ENCODE peak calls at places on chromosomes 2 and 18, in ten cellular contexts. Z is WERI-Rb-1; N is brain microvascular endothelial cell; P is CD4-positive, alpha-beta T cell; J is heart left ventricle; O is stomach; F is fibroblast of pulmonary artery; H is ovary; K is GM06990; V is CD8-positive, alpha-beta T cell. A is an unnamed sample.

GRCh38 chr18:10274327-10274726 is 180.1 kb upstream of the APCDD1 start:
- DNase-seq in N (no peak), H (no peak), K (no peak), V (no peak), P (no peak), J (no peak), F (peak), Z (no peak), O (no peak), A (no peak)

GRCh38 chr2:27582129-27582694 is 630 bp upstream of the ZNF512 start:
- DNase-seq in N (no peak), K (no peak), V (no peak), P (no peak), O (no peak), J (no peak), H (peak), F (peak), Z (no peak), A (no peak)

GRCh38 chr2:239329972-239330572 is 70.7 kb downstream of the HDAC4 start:
- DNase-seq in V (no peak), O (peak), Z (no peak), K (no peak), F (no peak), H (peak), N (no peak), J (no peak), P (no peak), A (no peak)

GRCh38 chr2:191311627-191312026 is 66.4 kb downstream of the MYO1B start:
- DNase-seq in V (no peak), H (no peak), N (peak), O (no peak), F (peak), Z (no peak), J (no peak), K (no peak), P (no peak), A (no peak)

GRCh38 chr2:16226942-16227664 is 286.8 kb downstream of the MYCN start:
- DNase-seq in Z (no peak), J (no peak), V (no peak), F (no peak), K (no peak), P (no peak), O (no peak), N (no peak), H (no peak), A (no peak)

GRCh38 chr2:232528746-232529445 is 2.9 kb downstream of the CHRND start:
- DNase-seq in K (no peak), F (no peak), P (no peak), Z (no peak), O (no peak), H (no peak), J (no peak), V (no peak), N (no peak), A (no peak)

GRCh38 chr18:22613788-22614187 is 196.1 kb upstream of the CTAGE1 start:
- DNase-seq in V (no peak), Z (no peak), H (no peak), K (no peak), N (no peak), F (no peak), J (no peak), P (no peak), O (no peak), A (no peak)

GRCh38 chr2:115165529-115166109 is 723.2 kb downstream of the DPP10 start:
- DNase-seq in V (no peak), N (peak), Z (peak), P (no peak), O (no peak), J (no peak), F (peak), K (no peak), H (no peak), A (peak)

GRCh38 chr2:20157606-20157970 is 67.3 kb downstream of the SDC1 start:
- DNase-seq in N (peak), O (no peak), J (no peak), Z (no peak), F (no peak), H (no peak), P (no peak), V (no peak), K (no peak), A (no peak)

GRCh38 chr2:235577404-235578330 is 83.8 kb downstream of the AGAP1 start:
- DNase-seq in P (no peak), O (no peak), N (peak), J (peak), K (no peak), Z (no peak), H (peak), V (no peak), F (peak), A (no peak)

GRCh38 chr2:62202729-62203128 is 6.8 kb downstream of the B3GNT2 start:
- DNase-seq in H (no peak), K (no peak), P (no peak), J (no peak), F (no peak), O (no peak), Z (no peak), N (no peak), V (no peak), A (no peak)

GRCh38 chr18:76791106-76791505 is 31.3 kb upstream of the ZNF236 start:
- DNase-seq in J (no peak), V (no peak), H (no peak), F (no peak), K (no peak), P (no peak), N (no peak), Z (no peak), O (no peak), A (no peak)

GRCh38 chr2:149611100-149611820 is 23.7 kb upstream of the MMADHC start:
- DNase-seq in P (no peak), F (no peak), V (no peak), J (no peak), K (no peak), O (no peak), Z (no peak), N (no peak), H (no peak), A (no peak)

GRCh38 chr18:64244571-64244970 is 95.7 kb upstream of the LINC00305 start:
- DNase-seq in O (no peak), Z (peak), N (no peak), P (no peak), F (peak), J (no peak), H (no peak), K (no peak), V (no peak), A (no peak)

GRCh38 chr2:58594175-58594574 is 353.1 kb upstream of the FANCL start:
- DNase-seq in H (no peak), N (peak), V (no peak), F (no peak), O (no peak), J (no peak), Z (peak), K (no peak), P (no peak), A (no peak)

GRCh38 chr2:121191191-121192170 is 93.5 kb downstream of the TFCP2L1 start:
- DNase-seq in J (no peak), P (no peak), O (no peak), F (no peak), V (no peak), K (no peak), Z (no peak), H (no peak), N (no peak), A (no peak)

GRCh38 chr2:99974275-99974674 is 168.1 kb downstream of the AFF3 start:
- DNase-seq in K (peak), O (no peak), Z (no peak), P (no peak), J (no peak), H (no peak), V (no peak), F (no peak), N (peak), A (no peak)

GRCh38 chr2:75162897-75163296 is 36.4 kb downstream of the TACR1 start:
- DNase-seq in J (no peak), Z (no peak), H (no peak), V (no peak), P (no peak), K (no peak), F (no peak), N (no peak), O (no peak), A (peak)

GRCh38 chr2:75155115-75155514 is 44.2 kb downstream of the TACR1 start:
- DNase-seq in P (no peak), V (no peak), J (no peak), N (no peak), Z (no peak), O (no peak), H (no peak), K (no peak), F (no peak), A (no peak)

GRCh38 chr2:75153221-75153620 is 46.1 kb downstream of the TACR1 start:
- DNase-seq in N (no peak), K (no peak), Z (no peak), O (no peak), F (no peak), V (no peak), P (no peak), J (no peak), H (no peak), A (no peak)

DNA sequence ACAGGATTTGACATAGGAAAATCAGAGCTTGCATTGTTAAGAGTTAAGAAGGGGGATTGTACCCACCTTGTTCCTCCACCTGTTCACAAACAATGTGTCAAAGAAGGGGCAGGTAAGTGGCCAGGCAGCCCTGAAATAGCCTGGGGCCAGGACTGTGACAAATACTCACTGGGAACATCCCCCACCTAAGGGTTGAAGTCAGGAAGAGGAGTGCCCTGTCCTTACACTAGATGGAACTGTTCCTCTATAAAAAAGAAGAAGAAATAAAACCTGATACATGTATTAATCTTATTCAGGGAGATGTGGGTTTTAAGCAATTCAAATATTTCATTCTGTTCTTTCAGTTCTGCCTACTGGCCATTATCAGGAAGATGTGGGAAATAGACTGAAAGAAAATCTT is 41.9 kb downstream of the TACR1 start:
- DNase-seq in J (no peak), K (no peak), O (no peak), N (no peak), Z (no peak), H (no peak), F (peak), V (no peak), P (no peak), A (peak)
- TF ChIP-seq CTCF in J (peak), K (no peak), O (no peak), N (peak), Z (no peak), H (no peak), F (peak), V (no peak), P (no peak), A (no peak)

GRCh38 chr18:26457611-26458350 is 90.6 kb downstream of the KCTD1 start:
- DNase-seq in H (no peak), N (no peak), V (no peak), F (no peak), J (no peak), P (no peak), K (no peak), Z (peak), O (no peak), A (no peak)
- TF ChIP-seq CTCF in H (no peak), N (peak), V (no peak), F (no peak), J (no peak), P (no peak), K (peak), Z (peak), O (no peak), A (no peak)

DNA sequence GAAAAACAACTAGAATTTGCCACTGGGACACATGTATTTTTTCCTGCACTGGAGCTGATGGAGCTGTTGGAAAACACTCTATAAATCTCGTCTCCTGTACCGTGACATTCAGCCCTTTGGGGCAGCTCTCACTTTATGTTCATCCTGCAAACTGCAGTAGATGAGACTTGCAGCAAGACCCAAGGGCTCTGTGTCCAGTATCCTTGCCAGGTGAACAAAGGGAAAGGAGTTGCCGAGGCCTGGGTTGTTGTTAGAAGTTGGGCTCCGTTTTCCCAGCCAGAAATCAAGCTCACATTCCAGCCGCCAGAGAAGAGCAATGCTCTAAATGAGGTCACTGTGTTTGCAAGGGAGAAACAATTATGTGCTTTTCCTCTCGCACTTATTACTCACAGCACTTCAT is 285.1 kb downstream of the SLC4A3 start:
- DNase-seq in K (no peak), Z (no peak), P (no peak), F (peak), N (peak), O (no peak), V (no peak), J (no peak), H (peak), A (no peak)
- TF ChIP-seq CTCF in K (no peak), Z (no peak), P (no peak), F (no peak), N (peak), O (no peak), V (no peak), J (peak), H (peak), A (no peak)

GRCh38 chr2:98821629-98822135 is 90.8 kb upstream of the MGAT4A start:
- DNase-seq in Z (no peak), N (no peak), O (no peak), J (no peak), F (no peak), V (no peak), H (no peak), K (no peak), P (no peak), A (no peak)

GRCh38 chr2:98824256-98825042 is 93.5 kb upstream of the MGAT4A start:
- DNase-seq in F (no peak), Z (no peak), O (no peak), K (no peak), J (no peak), N (no peak), P (no peak), H (no peak), V (no peak), A (no peak)

GRCh38 chr2:98825043-98825350 is 94.1 kb upstream of the MGAT4A start:
- DNase-seq in N (no peak), O (no peak), K (no peak), Z (no peak), P (no peak), J (no peak), H (no peak), F (no peak), V (no peak), A (no peak)

GRCh38 chr2:98823196-98824166 is 92.5 kb upstream of the MGAT4A start:
- DNase-seq in P (no peak), O (no peak), F (no peak), K (no peak), H (no peak), J (peak), Z (no peak), N (no peak), V (no peak), A (no peak)

GRCh38 chr2:98822301-98823164 is 91.6 kb upstream of the MGAT4A start:
- DNase-seq in H (peak), V (peak), O (peak), F (no peak), J (peak), P (peak), N (no peak), K (no peak), Z (no peak), A (peak)
- TF ChIP-seq CTCF in H (no peak), V (peak), O (no peak), F (peak), J (peak), P (peak), N (peak), K (peak), Z (peak), A (peak)

GRCh38 chr18:41938445-41938844 is 16.6 kb upstream of the PIK3C3 start:
- DNase-seq in Z (no peak), J (no peak), P (no peak), H (no peak), N (peak), F (peak), O (no peak), K (no peak), V (no peak), A (no peak)
- TF ChIP-seq CTCF in Z (no peak), J (no peak), P (no peak), H (no peak), N (peak), F (peak), O (no peak), K (no peak), V (no peak), A (no peak)

GRCh38 chr2:161139098-161139987 is 20.9 kb upstream of the TANK start:
- DNase-seq in H (no peak), V (no peak), K (no peak), O (no peak), J (no peak), Z (no peak), P (no peak), F (peak), N (peak), A (no peak)

GRCh38 chr2:161136696-161137324 is 23.4 kb upstream of the TANK start:
- DNase-seq in P (no peak), H (no peak), F (peak), K (peak), J (peak), N (peak), Z (no peak), V (no peak), O (no peak), A (peak)

GRCh38 chr2:161141033-161141432 is 19.2 kb upstream of the TANK start:
- DNase-seq in O (no peak), V (no peak), J (no peak), N (no peak), F (no peak), P (no peak), H (no peak), K (no peak), Z (no peak), A (no peak)

GRCh38 chr2:161136194-161136593 is 24.0 kb upstream of the TANK start:
- DNase-seq in N (no peak), V (no peak), F (no peak), H (no peak), J (no peak), O (no peak), Z (no peak), P (no peak), K (no peak), A (no peak)

DNA sequence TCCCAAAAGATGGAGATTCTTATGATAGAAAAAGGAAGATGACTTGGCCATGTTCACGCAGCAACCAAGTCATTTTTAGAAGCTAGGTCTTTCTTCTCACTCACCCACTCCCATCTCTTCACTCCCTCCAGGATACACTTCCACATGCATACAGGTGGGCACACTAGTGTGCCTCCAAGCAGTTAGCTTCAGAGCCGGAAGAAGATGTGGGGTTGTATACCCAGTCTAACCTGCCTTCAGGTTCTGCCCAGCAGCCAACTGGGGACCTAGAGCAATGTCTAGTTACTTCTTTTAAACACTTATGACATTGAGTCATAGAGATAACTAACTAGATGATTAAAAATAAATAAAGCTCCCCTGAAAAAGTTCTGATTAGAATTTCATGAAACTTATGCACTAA is 21.8 kb upstream of the TANK start:
- DNase-seq in O (no peak), J (no peak), N (no peak), Z (no peak), F (no peak), V (peak), H (no peak), P (no peak), K (no peak), A (no peak)
- TF ChIP-seq CTCF in O (no peak), J (no peak), N (no peak), Z (no peak), F (no peak), V (no peak), H (no peak), P (no peak), K (no peak), A (no peak)

GRCh38 chr2:102592601-102593000 is 26.8 kb upstream of the SLC9A2 start:
- DNase-seq in P (no peak), O (peak), H (no peak), J (no peak), Z (no peak), K (no peak), F (peak), V (no peak), N (peak), A (no peak)
- TF ChIP-seq CTCF in P (no peak), O (peak), H (no peak), J (no peak), Z (peak), K (peak), F (peak), V (no peak), N (peak), A (no peak)

DNA sequence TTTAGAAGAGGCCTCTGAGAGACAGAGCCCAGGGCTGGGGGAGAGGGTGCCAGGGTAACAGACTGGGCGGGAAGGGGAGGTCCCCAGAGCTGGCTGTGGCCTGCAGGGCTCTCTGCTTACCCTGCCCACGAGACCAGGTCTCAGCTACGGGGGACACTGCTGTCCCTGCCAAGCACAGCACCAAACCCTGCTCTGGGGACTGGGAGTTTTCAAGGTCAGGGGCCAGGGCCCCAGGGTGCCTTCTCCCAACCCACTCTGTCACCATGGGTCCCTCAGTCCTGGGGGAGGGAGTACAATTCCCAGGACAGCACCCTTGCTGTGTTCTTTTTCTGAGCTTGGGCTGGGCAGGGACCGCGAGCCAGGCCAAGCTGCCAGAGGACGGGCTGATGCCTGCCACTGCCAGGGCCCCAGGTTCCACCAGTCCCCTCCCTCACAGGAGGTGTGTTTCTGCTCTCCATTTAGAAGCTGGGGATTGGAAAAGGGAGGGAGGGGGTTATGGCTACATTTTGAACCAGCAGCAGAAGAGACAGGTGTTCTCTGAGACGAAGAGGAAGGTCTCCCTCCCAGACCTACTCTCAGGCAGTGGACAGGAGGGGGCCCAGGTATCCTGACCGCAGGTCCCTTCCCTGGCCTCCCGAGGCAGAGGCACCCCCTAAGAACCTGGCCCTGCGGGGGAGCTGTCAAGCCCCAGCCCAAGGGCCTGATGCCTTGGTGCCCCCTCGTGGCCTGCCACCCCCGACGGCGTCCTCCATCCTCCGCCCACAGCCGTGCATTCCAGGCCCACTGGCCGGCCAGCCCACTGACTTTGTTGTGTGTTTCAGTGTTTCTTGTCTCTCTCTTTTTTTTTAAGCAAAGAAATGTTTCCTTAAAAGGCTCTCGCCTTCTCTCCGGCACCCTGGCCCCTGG is 80.4 kb downstream of the TNS1 start:
- DNase-seq in N (no peak), V (no peak), P (no peak), O (no peak), Z (no peak), K (no peak), J (peak), F (peak), H (peak), A (no peak)
- TF ChIP-seq CTCF in N (peak), V (no peak), P (no peak), O (no peak), Z (no peak), K (no peak), J (peak), F (peak), H (peak), A (no peak)

GRCh38 chr2:105769504-105769903 is 24.8 kb downstream of the NCK2 start:
- DNase-seq in F (no peak), K (no peak), O (no peak), V (no peak), P (no peak), Z (no peak), H (no peak), N (peak), J (no peak), A (no peak)
- TF ChIP-seq CTCF in F (peak), K (no peak), O (no peak), V (no peak), P (no peak), Z (peak), H (no peak), N (peak), J (no peak), A (no peak)